ENCODE peak calls at places on chromosomes 2 and 18, in eight cellular contexts. One of them, this sample, is unnamed.

GRCh38 chr18:44708451-44709083 is 27.9 kb downstream of the SETBP1 start:
- DNase-seq in fibroblast of mammary gland: peak; percentile 57
- DNase-seq in neural crest cell: no peak
- DNase-seq in chondrocyte: no peak
- DNase-seq in lower lobe of right lung: no peak
- DNase-seq in cardiac muscle cell: no peak
- DNase-seq in vagina: no peak
- DNase-seq in HFFc6: no peak
- DNase-seq in this sample: no peak

GRCh38 chr2:113965644-113966043 is 75.8 kb downstream of the ACTR3 start:
- DNase-seq in fibroblast of mammary gland: peak; percentile 46
- DNase-seq in neural crest cell: peak; percentile 30
- DNase-seq in chondrocyte: no peak
- DNase-seq in lower lobe of right lung: no peak
- DNase-seq in cardiac muscle cell: peak; percentile 54
- DNase-seq in vagina: no peak
- DNase-seq in HFFc6: peak; percentile 47
- DNase-seq in this sample: peak; percentile 16

GRCh38 chr2:180367831-180368230 is 360.7 kb upstream of the CWC22 start:
- DNase-seq in fibroblast of mammary gland: peak; percentile 22
- DNase-seq in neural crest cell: no peak
- DNase-seq in chondrocyte: no peak
- DNase-seq in lower lobe of right lung: no peak
- DNase-seq in cardiac muscle cell: no peak
- DNase-seq in vagina: no peak
- DNase-seq in HFFc6: peak; percentile 38
- DNase-seq in this sample: no peak

GRCh38 chr2:233831861-233832260 is 22.5 kb downstream of the HJURP start:
- DNase-seq in fibroblast of mammary gland: no peak
- DNase-seq in neural crest cell: no peak
- DNase-seq in chondrocyte: peak; percentile 51
- DNase-seq in lower lobe of right lung: no peak
- DNase-seq in cardiac muscle cell: no peak
- DNase-seq in vagina: no peak
- DNase-seq in HFFc6: no peak
- DNase-seq in this sample: no peak

GRCh38 chr2:104429978-104430740 is 423.8 kb upstream of the POU3F3 start:
- DNase-seq in fibroblast of mammary gland: no peak
- DNase-seq in neural crest cell: peak; percentile 34
- DNase-seq in chondrocyte: no peak
- DNase-seq in lower lobe of right lung: no peak
- DNase-seq in cardiac muscle cell: no peak
- DNase-seq in vagina: no peak
- DNase-seq in HFFc6: no peak
- DNase-seq in this sample: no peak

GRCh38 chr2:53949457-53949856 is 21.3 kb downstream of the PSME4 start:
- DNase-seq in fibroblast of mammary gland: no peak
- DNase-seq in neural crest cell: no peak
- DNase-seq in chondrocyte: no peak
- DNase-seq in lower lobe of right lung: no peak
- DNase-seq in cardiac muscle cell: no peak
- DNase-seq in vagina: no peak
- DNase-seq in HFFc6: no peak
- DNase-seq in this sample: no peak

GRCh38 chr2:195820373-195820772 is 163.3 kb downstream of the SLC39A10 start:
- DNase-seq in fibroblast of mammary gland: peak; percentile 72
- DNase-seq in neural crest cell: no peak
- DNase-seq in chondrocyte: no peak
- DNase-seq in lower lobe of right lung: no peak
- DNase-seq in cardiac muscle cell: no peak
- DNase-seq in vagina: no peak
- DNase-seq in HFFc6: peak; percentile 4
- DNase-seq in this sample: no peak

GRCh38 chr2:212537311-212538155 is 1.1 kb downstream of the ERBB4 start:
- DNase-seq in fibroblast of mammary gland: peak; percentile 7
- DNase-seq in neural crest cell: peak; percentile 14
- DNase-seq in chondrocyte: peak; percentile 83
- DNase-seq in lower lobe of right lung: peak; percentile 64
- DNase-seq in cardiac muscle cell: peak; percentile 74
- DNase-seq in vagina: no peak
- DNase-seq in HFFc6: no peak
- DNase-seq in this sample: peak; percentile 44

GRCh38 chr2:223619486-223620129 is 17.4 kb upstream of the SCG2 start:
- DNase-seq in fibroblast of mammary gland: no peak
- DNase-seq in neural crest cell: no peak
- DNase-seq in chondrocyte: no peak
- DNase-seq in lower lobe of right lung: no peak
- DNase-seq in cardiac muscle cell: no peak
- DNase-seq in vagina: no peak
- DNase-seq in HFFc6: no peak
- DNase-seq in this sample: no peak

GRCh38 chr2:221178139-221178538 is 394.0 kb downstream of the EPHA4 start:
- DNase-seq in fibroblast of mammary gland: no peak
- DNase-seq in neural crest cell: no peak
- DNase-seq in chondrocyte: no peak
- DNase-seq in lower lobe of right lung: no peak
- DNase-seq in cardiac muscle cell: peak; percentile 77
- DNase-seq in vagina: no peak
- DNase-seq in HFFc6: no peak
- DNase-seq in this sample: no peak

GRCh38 chr2:203909192-203909945 is 27.2 kb upstream of the ICOS start:
- DNase-seq in fibroblast of mammary gland: peak; percentile 77
- DNase-seq in neural crest cell: peak; percentile 26
- DNase-seq in chondrocyte: no peak
- DNase-seq in lower lobe of right lung: no peak
- DNase-seq in cardiac muscle cell: peak; percentile 47
- DNase-seq in vagina: no peak
- DNase-seq in HFFc6: peak; percentile 73
- DNase-seq in this sample: peak; percentile 20

GRCh38 chr18:34661464-34662087 is 48.5 kb upstream of the DTNA start:
- DNase-seq in fibroblast of mammary gland: peak; percentile 67
- DNase-seq in neural crest cell: no peak
- DNase-seq in chondrocyte: no peak
- DNase-seq in lower lobe of right lung: no peak
- DNase-seq in cardiac muscle cell: peak; percentile 59
- DNase-seq in vagina: no peak
- DNase-seq in HFFc6: peak; percentile 48
- DNase-seq in this sample: peak; percentile 27

GRCh38 chr2:152005612-152006011 is 93.2 kb downstream of the CACNB4 start:
- DNase-seq in fibroblast of mammary gland: no peak
- DNase-seq in neural crest cell: no peak
- DNase-seq in chondrocyte: no peak
- DNase-seq in lower lobe of right lung: no peak
- DNase-seq in cardiac muscle cell: no peak
- DNase-seq in vagina: no peak
- DNase-seq in HFFc6: no peak
- DNase-seq in this sample: no peak

GRCh38 chr18:63422862-63423304 is 607 bp upstream of the VPS4B start:
- DNase-seq in fibroblast of mammary gland: no peak
- DNase-seq in neural crest cell: no peak
- DNase-seq in chondrocyte: no peak
- DNase-seq in lower lobe of right lung: peak; percentile 65
- DNase-seq in cardiac muscle cell: no peak
- DNase-seq in vagina: no peak
- DNase-seq in HFFc6: no peak
- DNase-seq in this sample: no peak

GRCh38 chr2:37342636-37343211 is 1.7 kb upstream of the QPCT start:
- DNase-seq in fibroblast of mammary gland: no peak
- DNase-seq in neural crest cell: no peak
- DNase-seq in chondrocyte: no peak
- DNase-seq in lower lobe of right lung: no peak
- DNase-seq in cardiac muscle cell: no peak
- DNase-seq in vagina: no peak
- DNase-seq in HFFc6: no peak
- DNase-seq in this sample: no peak

GRCh38 chr2:37344453-37345361 is at the start of gene QPCT:
- DNase-seq in fibroblast of mammary gland: peak; percentile 40
- DNase-seq in neural crest cell: no peak
- DNase-seq in chondrocyte: peak; percentile 89
- DNase-seq in lower lobe of right lung: peak; percentile 69
- DNase-seq in cardiac muscle cell: no peak
- DNase-seq in vagina: no peak
- DNase-seq in HFFc6: peak; percentile 43
- DNase-seq in this sample: no peak

GRCh38 chr2:37340637-37341036 is 3.8 kb upstream of the QPCT start:
- DNase-seq in fibroblast of mammary gland: no peak
- DNase-seq in neural crest cell: no peak
- DNase-seq in chondrocyte: no peak
- DNase-seq in lower lobe of right lung: no peak
- DNase-seq in cardiac muscle cell: no peak
- DNase-seq in vagina: no peak
- DNase-seq in HFFc6: no peak
- DNase-seq in this sample: no peak

GRCh38 chr2:37348155-37348554 is 3.7 kb downstream of the QPCT start:
- DNase-seq in fibroblast of mammary gland: no peak
- DNase-seq in neural crest cell: no peak
- DNase-seq in chondrocyte: no peak
- DNase-seq in lower lobe of right lung: no peak
- DNase-seq in cardiac muscle cell: no peak
- DNase-seq in vagina: no peak
- DNase-seq in HFFc6: no peak
- DNase-seq in this sample: no peak

GRCh38 chr2:37343537-37344434 is 644 bp upstream of the QPCT start:
- DNase-seq in fibroblast of mammary gland: peak; percentile 81
- DNase-seq in neural crest cell: no peak
- DNase-seq in chondrocyte: no peak
- DNase-seq in lower lobe of right lung: no peak
- DNase-seq in cardiac muscle cell: no peak
- DNase-seq in vagina: no peak
- DNase-seq in HFFc6: peak; percentile 34
- DNase-seq in this sample: no peak
- TF ChIP-seq CTCF in fibroblast of mammary gland: peak; percentile 56
- TF ChIP-seq CTCF in neural crest cell: peak; percentile 36
- TF ChIP-seq CTCF in chondrocyte: peak; percentile 61
- TF ChIP-seq CTCF in lower lobe of right lung: peak; percentile 25
- TF ChIP-seq CTCF in cardiac muscle cell: peak; percentile 52
- TF ChIP-seq CTCF in vagina: peak; percentile 14
- TF ChIP-seq CTCF in HFFc6: peak; percentile 57
- TF ChIP-seq CTCF in this sample: peak; percentile 13

DNA sequence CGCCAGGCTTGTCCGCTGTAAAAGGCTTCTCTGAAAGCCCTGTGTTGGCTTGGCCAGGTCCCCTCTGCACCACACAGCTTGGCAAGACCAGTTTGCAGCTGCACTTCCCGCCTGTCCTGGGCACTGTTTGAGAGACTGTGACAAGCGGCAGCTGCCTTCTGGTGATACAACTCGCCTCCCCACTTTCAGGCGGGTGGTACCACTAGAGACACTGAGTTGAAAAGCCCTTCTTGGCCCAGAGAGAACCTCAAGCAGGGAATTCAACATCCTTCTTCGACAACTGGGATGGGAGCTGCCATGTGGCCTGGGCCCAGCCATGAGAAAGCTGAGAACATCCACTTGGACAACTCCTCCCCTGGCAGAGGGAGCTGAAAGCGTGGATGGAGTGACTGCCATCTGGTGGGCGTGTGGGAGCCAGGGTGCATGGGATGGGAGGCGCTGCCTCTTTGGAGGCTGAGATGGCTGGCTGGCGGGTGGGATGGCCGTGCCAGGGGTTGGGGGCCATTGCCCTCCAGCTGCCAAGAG is 125.5 kb upstream of the REV1 start:
- DNase-seq in fibroblast of mammary gland: peak; percentile 27
- DNase-seq in neural crest cell: no peak
- DNase-seq in chondrocyte: no peak
- DNase-seq in lower lobe of right lung: no peak
- DNase-seq in cardiac muscle cell: no peak
- DNase-seq in vagina: no peak
- DNase-seq in HFFc6: peak; percentile 6
- DNase-seq in this sample: no peak
- TF ChIP-seq CTCF in fibroblast of mammary gland: peak; percentile 18
- TF ChIP-seq CTCF in neural crest cell: no peak
- TF ChIP-seq CTCF in chondrocyte: peak; percentile 47
- TF ChIP-seq CTCF in lower lobe of right lung: no peak
- TF ChIP-seq CTCF in cardiac muscle cell: no peak
- TF ChIP-seq CTCF in vagina: no peak
- TF ChIP-seq CTCF in HFFc6: peak; percentile 64
- TF ChIP-seq CTCF in this sample: no peak

GRCh38 chr18:68676913-68677312 is 38.0 kb downstream of the TMX3 start:
- DNase-seq in fibroblast of mammary gland: peak; percentile 27
- DNase-seq in neural crest cell: no peak
- DNase-seq in chondrocyte: no peak
- DNase-seq in lower lobe of right lung: no peak
- DNase-seq in cardiac muscle cell: no peak
- DNase-seq in vagina: no peak
- DNase-seq in HFFc6: peak; percentile 37
- DNase-seq in this sample: no peak
- TF ChIP-seq CTCF in fibroblast of mammary gland: peak; percentile 19
- TF ChIP-seq CTCF in neural crest cell: no peak
- TF ChIP-seq CTCF in chondrocyte: peak; percentile 63
- TF ChIP-seq CTCF in lower lobe of right lung: no peak
- TF ChIP-seq CTCF in cardiac muscle cell: peak; percentile 38
- TF ChIP-seq CTCF in vagina: no peak
- TF ChIP-seq CTCF in HFFc6: peak; percentile 66
- TF ChIP-seq CTCF in this sample: no peak

GRCh38 chr18:31245820-31246219 is 72.1 kb upstream of the DSG1 start:
- DNase-seq in fibroblast of mammary gland: no peak
- DNase-seq in neural crest cell: no peak
- DNase-seq in chondrocyte: no peak
- DNase-seq in lower lobe of right lung: no peak
- DNase-seq in cardiac muscle cell: no peak
- DNase-seq in vagina: no peak
- DNase-seq in HFFc6: no peak
- DNase-seq in this sample: no peak

GRCh38 chr18:31241425-31241824 is 76.5 kb upstream of the DSG1 start:
- DNase-seq in fibroblast of mammary gland: no peak
- DNase-seq in neural crest cell: no peak
- DNase-seq in chondrocyte: no peak
- DNase-seq in lower lobe of right lung: no peak
- DNase-seq in cardiac muscle cell: no peak
- DNase-seq in vagina: no peak
- DNase-seq in HFFc6: no peak
- DNase-seq in this sample: no peak

GRCh38 chr18:31244737-31245432 is 73.1 kb upstream of the DSG1 start:
- DNase-seq in fibroblast of mammary gland: no peak
- DNase-seq in neural crest cell: no peak
- DNase-seq in chondrocyte: no peak
- DNase-seq in lower lobe of right lung: no peak
- DNase-seq in cardiac muscle cell: no peak
- DNase-seq in vagina: no peak
- DNase-seq in HFFc6: no peak
- DNase-seq in this sample: peak; percentile 20

GRCh38 chr18:31243740-31244512 is 74.0 kb upstream of the DSG1 start:
- DNase-seq in fibroblast of mammary gland: no peak
- DNase-seq in neural crest cell: no peak
- DNase-seq in chondrocyte: no peak
- DNase-seq in lower lobe of right lung: no peak
- DNase-seq in cardiac muscle cell: no peak
- DNase-seq in vagina: no peak
- DNase-seq in HFFc6: no peak
- DNase-seq in this sample: no peak

DNA sequence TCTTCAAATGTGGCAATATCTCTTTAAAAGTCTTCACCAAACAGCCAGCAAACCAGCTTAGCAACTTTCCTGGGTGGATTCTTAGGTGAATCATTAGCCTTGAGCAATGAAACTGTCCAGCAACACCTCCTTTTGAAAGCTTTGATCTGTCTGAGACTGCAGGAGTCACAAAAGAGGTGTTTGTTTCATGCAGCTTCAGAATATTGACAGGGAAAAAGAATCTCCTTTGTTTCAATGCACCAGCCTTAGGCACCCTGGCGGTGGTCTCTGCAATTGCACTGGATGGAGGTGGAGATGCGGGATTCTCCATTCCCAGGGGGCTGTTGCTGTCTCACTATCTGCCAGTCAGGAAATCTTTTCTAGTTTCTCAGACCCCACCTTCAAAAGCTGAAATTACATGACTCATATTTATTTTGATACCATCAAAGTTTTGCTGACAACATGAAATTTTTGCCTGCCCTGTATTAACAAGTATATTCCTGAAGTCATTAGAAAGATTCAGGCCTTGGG is 76.0 kb upstream of the DSG1 start:
- DNase-seq in fibroblast of mammary gland: no peak
- DNase-seq in neural crest cell: peak; percentile 65
- DNase-seq in chondrocyte: no peak
- DNase-seq in lower lobe of right lung: no peak
- DNase-seq in cardiac muscle cell: peak; percentile 39
- DNase-seq in vagina: no peak
- DNase-seq in HFFc6: no peak
- DNase-seq in this sample: peak; percentile 68
- TF ChIP-seq CTCF in fibroblast of mammary gland: peak; percentile 30
- TF ChIP-seq CTCF in neural crest cell: peak; percentile 86
- TF ChIP-seq CTCF in chondrocyte: peak; percentile 73
- TF ChIP-seq CTCF in lower lobe of right lung: peak; percentile 40
- TF ChIP-seq CTCF in cardiac muscle cell: peak; percentile 49
- TF ChIP-seq CTCF in vagina: no peak
- TF ChIP-seq CTCF in HFFc6: peak; percentile 41
- TF ChIP-seq CTCF in this sample: peak; percentile 71